ENCODE peak calls at places on chromosome 4, in six cellular contexts. B is thyroid gland, L is SK-N-SH, I is left ventricle myocardium inferior, P is ovary, S is tibial nerve. K is an unnamed sample.

GRCh38 chr4:47410271-47410670 is 53.2 kb downstream of the COMMD8 start:
- DNase-seq in P (no peak), S (no peak), I (no peak), B (no peak), L (no peak), K (no peak)

GRCh38 chr4:54607521-54607920 is 50.2 kb upstream of the KIT start:
- DNase-seq in P (no peak), L (no peak), S (no peak), I (no peak), B (no peak), K (no peak)

GRCh38 chr4:83219344-83219990 is 65.1 kb downstream of the COQ2 start:
- DNase-seq in L (no peak), I (no peak), S (no peak), B (no peak), P (no peak), K (no peak)

GRCh38 chr4:142168181-142168580 is 531.8 kb downstream of the IL15 start:
- DNase-seq in B (no peak), S (no peak), P (no peak), L (no peak), I (no peak), K (no peak)

GRCh38 chr4:148271166-148271565 is 171.0 kb downstream of the NR3C2 start:
- DNase-seq in P (no peak), S (no peak), L (no peak), I (no peak), B (no peak), K (no peak)

GRCh38 chr4:25861951-25862410 is 807 bp downstream of the SEL1L3 start:
- DNase-seq in L (no peak), S (no peak), I (peak; percentile 14), B (peak; percentile 24), P (no peak), K (peak; percentile 20)

GRCh38 chr4:21765810-21766407 is 182.7 kb downstream of the KCNIP4 start:
- DNase-seq in B (peak; percentile 46), S (no peak), P (no peak), I (no peak), L (peak; percentile 25), K (no peak)

GRCh38 chr4:132797856-132798255 is 351.2 kb upstream of the PCDH10 start:
- DNase-seq in S (no peak), L (no peak), P (no peak), I (no peak), B (no peak), K (no peak)

DNA sequence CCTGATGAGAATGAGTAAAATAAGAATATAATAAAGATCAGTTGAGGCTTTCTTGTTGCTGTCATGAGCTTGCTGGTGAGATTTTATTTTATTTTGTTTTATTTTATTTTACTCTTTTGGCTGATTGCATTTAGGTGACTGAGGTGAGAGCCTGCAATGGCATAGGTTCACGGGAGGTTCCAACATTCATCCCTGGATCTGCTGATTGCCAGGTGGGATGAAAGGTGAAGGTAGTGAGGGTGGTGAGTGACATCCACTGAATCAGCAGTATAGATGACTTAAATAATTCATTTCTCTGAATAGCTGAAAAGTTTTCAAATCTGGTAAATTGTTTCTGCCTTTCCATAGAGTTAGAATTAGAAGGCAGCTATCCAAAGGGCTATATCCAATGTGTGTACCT is 95.4 kb upstream of the SLC4A4 start:
- DNase-seq in I (no peak), B (no peak), S (no peak), P (no peak), L (no peak), K (no peak)
- TF ChIP-seq CTCF in I (no peak), B (no peak), S (no peak), P (no peak), L (no peak), K (no peak)

GRCh38 chr4:68267433-68267944 is 22.0 kb upstream of the TMPRSS11B start:
- DNase-seq in B (no peak), P (no peak), L (no peak), S (no peak), I (no peak), K (no peak)
- H3K9me3 ChIP-seq in B (no peaks in the 10 kb centered on the region), P (no peaks in the 10 kb centered on the region), L (no peaks in the 10 kb centered on the region), S (no peaks in the 10 kb centered on the region), I (no peaks in the 10 kb centered on the region), K (no peaks in the 10 kb centered on the region)

DNA sequence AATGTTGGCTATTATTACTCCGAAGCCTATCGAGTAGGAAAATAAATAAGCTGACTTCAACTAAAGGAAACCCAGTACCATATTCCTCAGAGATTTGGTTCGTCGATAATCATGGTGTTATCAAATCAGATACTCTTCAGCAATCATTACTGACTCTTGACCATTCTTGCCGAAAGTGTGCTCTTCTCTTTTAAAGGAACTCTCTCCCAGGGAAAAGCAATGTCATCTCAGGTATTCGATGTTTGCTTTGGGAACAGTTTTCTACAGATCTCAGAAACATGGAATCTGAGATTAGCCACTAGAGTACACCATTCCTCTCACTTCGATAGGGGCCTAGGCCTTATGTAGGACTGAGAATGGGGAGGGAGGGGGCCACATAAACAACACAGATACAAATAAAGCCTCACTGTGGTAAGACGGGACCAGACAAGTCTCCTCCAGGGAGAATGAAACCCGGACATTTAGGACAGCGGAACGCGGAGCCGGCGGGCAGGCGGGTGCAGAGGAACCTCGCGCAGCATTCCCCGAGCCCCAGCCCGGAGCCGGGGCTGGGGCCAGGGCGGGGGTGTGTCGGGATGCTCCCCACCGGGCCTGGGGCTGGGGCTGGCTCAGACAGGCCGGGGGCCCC is 586 bp downstream of the DNAJB14 start:
- DNase-seq in I (no peak), S (no peak), L (peak; percentile 68), P (no peak), B (no peak), K (no peak)
- TF ChIP-seq CTCF in I (no peak), S (no peak), L (peak; percentile 22), P (no peak), B (no peak), K (no peak)

GRCh38 chr4:145956288-145956890 is 17.8 kb upstream of the ZNF827 start:
- DNase-seq in I (no peak), P (peak; percentile 21), B (peak; percentile 29), L (peak; percentile 43), S (no peak), K (peak; percentile 23)

GRCh38 chr4:145957307-145957706 is 18.7 kb upstream of the ZNF827 start:
- DNase-seq in I (no peak), B (no peak), L (no peak), P (no peak), S (no peak), K (no peak)

GRCh38 chr4:145954924-145955339 is 16.3 kb upstream of the ZNF827 start:
- DNase-seq in P (no peak), I (no peak), B (no peak), L (no peak), S (no peak), K (no peak)

DNA sequence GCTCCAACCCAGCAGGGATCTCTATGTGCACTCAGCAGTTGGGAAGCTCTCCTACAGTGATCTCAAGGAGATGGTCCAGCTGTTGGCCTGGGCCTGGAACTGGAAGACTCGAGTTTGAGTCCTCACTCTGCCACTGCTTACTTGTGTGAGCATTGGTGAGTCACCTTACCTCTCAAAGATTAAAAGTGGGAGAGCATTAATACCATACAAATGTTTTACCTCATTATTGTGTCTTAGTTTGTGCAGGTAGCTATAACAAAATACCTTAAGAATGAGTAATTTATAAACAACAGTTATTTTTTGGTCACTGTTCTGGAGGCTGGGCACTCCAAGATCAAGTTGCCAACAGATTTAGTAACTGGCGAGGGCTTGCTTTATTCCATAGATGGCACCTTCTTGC is 21.4 kb upstream of the ZNF827 start:
- DNase-seq in B (no peak), I (no peak), L (no peak), S (no peak), P (no peak), K (no peak)
- H3K9me3 ChIP-seq in B (no peaks in the 10 kb centered on the region), I (peaks cover 16% of the 10 kb centered on the region), L (no peaks in the 10 kb centered on the region), S (no peaks in the 10 kb centered on the region), P (no peaks in the 10 kb centered on the region), K (peaks cover 4% of the 10 kb centered on the region)

GRCh38 chr4:114180481-114180880 is 201.0 kb upstream of the ARSJ start:
- DNase-seq in P (peak; percentile 28), B (peak; percentile 32), I (peak; percentile 16), L (no peak), S (no peak), K (peak; percentile 17)
- TF ChIP-seq CTCF in P (no peak), B (no peak), I (peak; percentile 44), L (peak; percentile 60), S (peak; percentile 38), K (peak; percentile 50)

K was measured in heart right ventricle.